ENCODE peak calls at places on chromosomes 4 and X, in five cellular contexts. One of them, this sample, is unnamed.

GRCh38 chr4:19982556-19982955 is 269.1 kb upstream of the SLIT2 start:
- DNase-seq in transverse colon: no peak
- DNase-seq in tibial nerve: no peak
- DNase-seq in stomach: no peak
- DNase-seq in ovary: no peak
- DNase-seq in this sample: no peak

GRCh38 chrX:39050427-39050826 is 249.2 kb downstream of the MID1IP1 start:
- DNase-seq in transverse colon: no peak
- DNase-seq in tibial nerve: no peak
- DNase-seq in stomach: no peak
- DNase-seq in ovary: no peak
- DNase-seq in this sample: peak; percentile 29

GRCh38 chr4:150123982-150124670 is 45.9 kb downstream of the DCLK2 start:
- DNase-seq in transverse colon: no peak
- DNase-seq in tibial nerve: no peak
- DNase-seq in stomach: no peak
- DNase-seq in ovary: no peak
- DNase-seq in this sample: no peak

GRCh38 chr4:6641164-6641970 is 882 bp downstream of the MRFAP1 start:
- DNase-seq in transverse colon: peak; percentile 61
- DNase-seq in tibial nerve: no peak
- DNase-seq in stomach: peak; percentile 40
- DNase-seq in ovary: peak; percentile 73
- DNase-seq in this sample: peak; percentile 50

GRCh38 chr4:145446184-145446583 is 35.5 kb upstream of the SMAD1 start:
- DNase-seq in transverse colon: no peak
- DNase-seq in tibial nerve: no peak
- DNase-seq in stomach: no peak
- DNase-seq in ovary: no peak
- DNase-seq in this sample: no peak

GRCh38 chr4:988726-989721 is 2.2 kb downstream of the IDUA start:
- DNase-seq in transverse colon: no peak
- DNase-seq in tibial nerve: no peak
- DNase-seq in stomach: no peak
- DNase-seq in ovary: no peak
- DNase-seq in this sample: no peak

GRCh38 chr4:173436866-173437265 is 38.0 kb upstream of the SCRG1 start:
- DNase-seq in transverse colon: no peak
- DNase-seq in tibial nerve: no peak
- DNase-seq in stomach: no peak
- DNase-seq in ovary: no peak
- DNase-seq in this sample: no peak

GRCh38 chr4:132386130-132386529 is 763.0 kb upstream of the PCDH10 start:
- DNase-seq in transverse colon: no peak
- DNase-seq in tibial nerve: no peak
- DNase-seq in stomach: no peak
- DNase-seq in ovary: no peak
- DNase-seq in this sample: no peak

GRCh38 chr4:20698382-20698781 is 1.9 kb upstream of the PACRGL start:
- DNase-seq in transverse colon: no peak
- DNase-seq in tibial nerve: no peak
- DNase-seq in stomach: no peak
- DNase-seq in ovary: no peak
- DNase-seq in this sample: no peak

GRCh38 chrX:150092549-150092948 is 154.3 kb upstream of the EOLA2 start:
- DNase-seq in transverse colon: no peak
- DNase-seq in tibial nerve: no peak
- DNase-seq in stomach: no peak
- DNase-seq in ovary: no peak
- DNase-seq in this sample: no peak

GRCh38 chrX:73913580-73913979 is 350.6 kb downstream of the CHIC1 start:
- DNase-seq in transverse colon: no peak
- DNase-seq in tibial nerve: no peak
- DNase-seq in stomach: no peak
- DNase-seq in ovary: no peak
- DNase-seq in this sample: no peak

GRCh38 chr4:139083533-139084424 is 68.2 kb downstream of the NOCT start:
- DNase-seq in transverse colon: peak; percentile 90
- DNase-seq in tibial nerve: peak; percentile 64
- DNase-seq in stomach: peak; percentile 90
- DNase-seq in ovary: peak; percentile 89
- DNase-seq in this sample: peak; percentile 96

GRCh38 chr4:6926081-6926480 is 16.5 kb downstream of the TBC1D14 start:
- DNase-seq in transverse colon: no peak
- DNase-seq in tibial nerve: no peak
- DNase-seq in stomach: no peak
- DNase-seq in ovary: no peak
- DNase-seq in this sample: no peak

GRCh38 chr4:73139245-73139644 is 69.7 kb upstream of the COX18 start:
- DNase-seq in transverse colon: no peak
- DNase-seq in tibial nerve: no peak
- DNase-seq in stomach: no peak
- DNase-seq in ovary: no peak
- DNase-seq in this sample: no peak

GRCh38 chrX:9693307-9694001 is 72.2 kb downstream of the GPR143 start:
- DNase-seq in transverse colon: no peak
- DNase-seq in tibial nerve: no peak
- DNase-seq in stomach: no peak
- DNase-seq in ovary: no peak
- DNase-seq in this sample: no peak

GRCh38 chr4:138977525-138977924 is 38.1 kb upstream of the NOCT start:
- DNase-seq in transverse colon: no peak
- DNase-seq in tibial nerve: no peak
- DNase-seq in stomach: no peak
- DNase-seq in ovary: no peak
- DNase-seq in this sample: no peak

GRCh38 chrX:110966046-110966445 is 129.9 kb upstream of the PAK3 start:
- DNase-seq in transverse colon: no peak
- DNase-seq in tibial nerve: no peak
- DNase-seq in stomach: no peak
- DNase-seq in ovary: no peak
- DNase-seq in this sample: no peak

GRCh38 chr4:74433541-74434172 is 11.3 kb upstream of the AREG start:
- DNase-seq in transverse colon: no peak
- DNase-seq in tibial nerve: no peak
- DNase-seq in stomach: no peak
- DNase-seq in ovary: no peak
- DNase-seq in this sample: no peak

GRCh38 chrX:155068165-155068564 is 2.8 kb downstream of the CMC4 start:
- DNase-seq in transverse colon: no peak
- DNase-seq in tibial nerve: no peak
- DNase-seq in stomach: no peak
- DNase-seq in ovary: no peak
- DNase-seq in this sample: no peak

GRCh38 chr4:161629694-161630441 is 533.9 kb downstream of the FSTL5 start:
- DNase-seq in transverse colon: no peak
- DNase-seq in tibial nerve: no peak
- DNase-seq in stomach: no peak
- DNase-seq in ovary: no peak
- DNase-seq in this sample: no peak

GRCh38 chr4:149889976-149890375 is 74.3 kb upstream of the IQCM start:
- DNase-seq in transverse colon: no peak
- DNase-seq in tibial nerve: no peak
- DNase-seq in stomach: no peak
- DNase-seq in ovary: no peak
- DNase-seq in this sample: no peak

GRCh38 chr4:186606593-186606992 is 51.2 kb upstream of the MTNR1A start:
- DNase-seq in transverse colon: no peak
- DNase-seq in tibial nerve: no peak
- DNase-seq in stomach: no peak
- DNase-seq in ovary: no peak
- DNase-seq in this sample: no peak

GRCh38 chr4:8331567-8331955 is 62.0 kb downstream of the HTRA3 start:
- DNase-seq in transverse colon: no peak
- DNase-seq in tibial nerve: no peak
- DNase-seq in stomach: peak; percentile 1
- DNase-seq in ovary: no peak
- DNase-seq in this sample: no peak

GRCh38 chr4:137674066-137674465 is 141.8 kb upstream of the PCDH18 start:
- DNase-seq in transverse colon: no peak
- DNase-seq in tibial nerve: no peak
- DNase-seq in stomach: no peak
- DNase-seq in ovary: no peak
- DNase-seq in this sample: no peak

GRCh38 chrX:114058988-114059418 is 524.9 kb upstream of the HTR2C start:
- DNase-seq in transverse colon: peak; percentile 53
- DNase-seq in tibial nerve: no peak
- DNase-seq in stomach: no peak
- DNase-seq in ovary: no peak
- DNase-seq in this sample: no peak

GRCh38 chrX:55201930-55202579 is 18.1 kb upstream of the PAGE5 start:
- DNase-seq in transverse colon: no peak
- DNase-seq in tibial nerve: no peak
- DNase-seq in stomach: no peak
- DNase-seq in ovary: no peak
- DNase-seq in this sample: no peak

GRCh38 chr4:1055721-1056590 is 44.5 kb downstream of the FGFRL1 start:
- DNase-seq in transverse colon: peak; percentile 63
- DNase-seq in tibial nerve: no peak
- DNase-seq in stomach: peak; percentile 54
- DNase-seq in ovary: peak; percentile 71
- DNase-seq in this sample: no peak

DNA sequence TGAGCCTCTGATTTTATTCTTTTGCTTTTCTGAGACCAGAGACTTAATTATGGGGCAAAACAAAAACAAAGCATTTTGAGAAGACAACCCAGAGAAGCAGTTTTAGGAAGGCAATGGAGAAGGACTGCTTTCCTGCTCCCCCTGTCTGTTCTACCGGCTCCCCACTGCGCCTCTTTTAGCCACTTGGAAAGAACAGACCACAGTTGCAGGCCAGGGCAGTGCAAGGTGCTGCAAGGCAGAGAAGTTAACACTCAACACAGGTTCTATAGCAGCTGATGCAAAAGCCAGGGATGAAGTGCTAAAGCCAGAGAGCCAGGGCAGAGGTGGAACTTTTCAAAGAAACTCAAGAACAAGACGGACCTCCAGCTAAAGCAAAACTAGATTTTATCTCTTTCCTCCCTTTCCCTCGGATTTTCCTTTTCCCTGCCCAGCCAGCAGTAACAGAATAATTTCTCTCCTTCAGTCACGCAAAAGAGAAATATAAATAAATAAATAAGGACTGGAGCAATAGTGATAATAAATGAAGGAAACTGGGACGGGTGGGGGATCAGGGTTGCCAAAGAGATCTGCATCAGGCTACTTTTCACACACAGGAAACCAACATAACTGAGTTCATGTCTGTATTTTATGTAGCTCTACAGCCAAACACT is 10.4 kb downstream of the SH3RF1 start:
- DNase-seq in transverse colon: no peak
- DNase-seq in tibial nerve: no peak
- DNase-seq in stomach: no peak
- DNase-seq in ovary: no peak
- DNase-seq in this sample: no peak
- H3K4me3 ChIP-seq in transverse colon: no peak overlapping the region
- H3K4me3 ChIP-seq in tibial nerve: no peak overlapping the region
- H3K4me3 ChIP-seq in stomach: no peak overlapping the region
- H3K4me3 ChIP-seq in ovary: no peak overlapping the region
- H3K4me3 ChIP-seq in this sample: no peak overlapping the region

GRCh38 chr4:97585274-97585673 is 558.0 kb downstream of the STPG2 start:
- DNase-seq in transverse colon: no peak
- DNase-seq in tibial nerve: no peak
- DNase-seq in stomach: no peak
- DNase-seq in ovary: no peak
- DNase-seq in this sample: no peak

GRCh38 chr4:97587912-97588311 is 555.4 kb downstream of the STPG2 start:
- DNase-seq in transverse colon: no peak
- DNase-seq in tibial nerve: no peak
- DNase-seq in stomach: no peak
- DNase-seq in ovary: no peak
- DNase-seq in this sample: no peak

GRCh38 chr4:97576955-97577354 is 566.3 kb downstream of the STPG2 start:
- DNase-seq in transverse colon: no peak
- DNase-seq in tibial nerve: no peak
- DNase-seq in stomach: no peak
- DNase-seq in ovary: no peak
- DNase-seq in this sample: no peak

DNA sequence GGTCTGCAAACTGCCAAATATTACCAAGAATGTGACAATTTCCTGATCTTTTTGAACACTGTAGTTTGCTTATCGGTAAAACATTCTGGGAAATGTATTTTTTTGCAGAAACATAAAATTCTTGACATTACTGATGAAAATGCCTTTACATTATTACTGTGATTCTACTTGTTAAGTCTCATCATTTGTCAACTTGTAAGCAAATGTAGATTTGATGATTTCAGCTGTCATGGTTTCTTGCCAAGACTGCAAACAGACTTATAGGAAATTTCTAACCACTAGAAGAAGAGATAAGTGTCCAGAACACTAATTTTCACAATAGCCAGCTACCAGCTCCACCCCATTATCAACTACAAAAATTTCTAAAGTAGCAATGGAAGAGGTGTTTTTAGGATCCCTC is 560.4 kb downstream of the STPG2 start:
- DNase-seq in transverse colon: no peak
- DNase-seq in tibial nerve: no peak
- DNase-seq in stomach: no peak
- DNase-seq in ovary: no peak
- DNase-seq in this sample: no peak
- TF ChIP-seq POLR2A in transverse colon: no peak
- TF ChIP-seq POLR2A in tibial nerve: no peak
- TF ChIP-seq POLR2A in stomach: no peak
- TF ChIP-seq POLR2A in ovary: no peak
- TF ChIP-seq POLR2A in this sample: no peak

DNA sequence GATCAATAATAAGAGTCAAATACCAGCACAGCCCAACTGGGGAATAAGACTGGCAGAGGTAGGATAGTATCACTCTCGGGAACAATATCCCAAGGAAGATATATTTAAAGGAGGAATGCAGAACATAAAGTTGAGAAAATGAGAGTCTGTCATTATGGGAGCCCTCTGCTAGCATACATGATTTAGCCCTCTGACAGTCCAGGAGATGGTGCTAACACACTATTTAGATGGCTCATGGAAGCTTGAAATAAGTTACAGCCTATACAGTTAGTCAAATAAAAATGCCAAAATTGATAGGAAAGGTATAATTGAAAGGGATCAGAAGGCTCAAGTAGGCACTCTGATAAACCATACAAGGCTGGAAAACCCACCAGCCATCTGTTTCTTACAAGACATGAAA is 201.0 kb upstream of the NEIL3 start:
- DNase-seq in transverse colon: no peak
- DNase-seq in tibial nerve: no peak
- DNase-seq in stomach: no peak
- DNase-seq in ovary: no peak
- DNase-seq in this sample: no peak
- TF ChIP-seq CTCF in transverse colon: no peak
- TF ChIP-seq CTCF in tibial nerve: no peak
- TF ChIP-seq CTCF in stomach: no peak
- TF ChIP-seq CTCF in ovary: no peak
- TF ChIP-seq CTCF in this sample: no peak

DNA sequence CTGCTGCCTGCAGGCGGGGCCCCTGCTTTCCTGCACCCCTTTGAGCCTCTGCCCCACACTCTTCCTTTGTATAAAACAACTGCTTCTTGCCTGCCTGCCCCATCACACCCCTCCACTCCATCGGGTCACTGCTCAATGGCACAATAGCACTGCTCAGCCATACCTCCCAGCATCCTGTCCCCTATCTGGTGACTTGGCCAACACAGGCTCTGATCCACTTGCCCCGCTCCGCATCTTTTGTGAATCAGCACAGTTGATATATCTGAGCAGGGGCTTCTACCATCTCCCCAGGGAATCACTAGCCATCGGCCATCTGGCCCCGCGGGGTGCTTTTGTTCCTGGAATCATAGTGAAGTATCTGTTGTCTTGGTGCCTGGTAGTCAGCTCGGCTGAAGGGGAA is 45.3 kb downstream of the MAP7D3 start:
- DNase-seq in transverse colon: no peak
- DNase-seq in tibial nerve: no peak
- DNase-seq in stomach: no peak
- DNase-seq in ovary: no peak
- DNase-seq in this sample: no peak
- H3K4me3 ChIP-seq in transverse colon: no peak overlapping the region
- H3K4me3 ChIP-seq in tibial nerve: peak overlapping the region; percentile 23
- H3K4me3 ChIP-seq in stomach: no peak overlapping the region
- H3K4me3 ChIP-seq in ovary: no peak overlapping the region
- H3K4me3 ChIP-seq in this sample: no peak overlapping the region